ENCODE peak calls at places on chromosome 4, in ten cellular contexts. Q, B, O, V, I, G, L, J, M and U are unnamed samples.

GRCh38 chr4:89247951-89248350 is 59.6 kb downstream of the GPRIN3 start:
- DNase-seq in Q (no peak), B (peak), O (no peak), V (no peak), I (no peak), G (no peak), L (no peak), J (no peak), M (no peak), U (no peak)

GRCh38 chr4:75557696-75558095 is 1.8 kb downstream of the ODAPH start:
- DNase-seq in Q (no peak), B (no peak), O (no peak), V (no peak), I (no peak), G (no peak), L (no peak), J (no peak), M (no peak), U (no peak)

GRCh38 chr4:22090655-22091350 is 142.2 kb upstream of the KCNIP4 start:
- DNase-seq in Q (no peak), B (peak), O (no peak), V (no peak), I (no peak), G (no peak), L (peak), J (no peak), M (no peak), U (no peak)

GRCh38 chr4:144461906-144462305 is 184.1 kb upstream of the HHIP start:
- DNase-seq in Q (no peak), B (no peak), O (no peak), V (no peak), I (no peak), G (no peak), L (no peak), J (no peak), M (no peak), U (no peak)

GRCh38 chr4:54742636-54743399 is 85.1 kb downstream of the KIT start:
- DNase-seq in Q (no peak), B (no peak), O (no peak), V (no peak), I (no peak), G (no peak), L (no peak), J (no peak), M (no peak), U (no peak)

GRCh38 chr4:158938462-158939044 is 164.3 kb upstream of the RAPGEF2 start:
- DNase-seq in Q (no peak), B (peak), O (peak), V (no peak), I (no peak), G (no peak), L (no peak), J (no peak), M (no peak), U (no peak)

GRCh38 chr4:174996079-174996478 is 77.9 kb downstream of the ADAM29 start:
- DNase-seq in Q (no peak), B (peak), O (no peak), V (no peak), I (no peak), G (no peak), L (no peak), J (no peak), M (no peak), U (no peak)

GRCh38 chr4:52713456-52713937 is 37.7 kb downstream of the ERVMER34-1 start:
- DNase-seq in Q (no peak), B (peak), O (no peak), V (no peak), I (no peak), G (no peak), L (no peak), J (no peak), M (no peak), U (no peak)

GRCh38 chr4:3708611-3709010 is 57.6 kb upstream of the ADRA2C start:
- DNase-seq in Q (peak), B (no peak), O (no peak), V (no peak), I (no peak), G (no peak), L (no peak), J (no peak), M (no peak), U (no peak)

GRCh38 chr4:47061435-47061834 is 30.1 kb downstream of the GABRB1 start:
- DNase-seq in Q (no peak), B (no peak), O (peak), V (no peak), I (no peak), G (no peak), L (no peak), J (no peak), M (no peak), U (no peak)

GRCh38 chr4:176959980-176960379 is 167.3 kb upstream of the VEGFC start:
- DNase-seq in Q (no peak), B (no peak), O (no peak), V (no peak), I (no peak), G (no peak), L (no peak), J (no peak), M (no peak), U (no peak)

GRCh38 chr4:74095886-74096264 is 3.1 kb downstream of the CXCL2 start:
- DNase-seq in Q (no peak), B (no peak), O (no peak), V (no peak), I (no peak), G (no peak), L (no peak), J (no peak), M (no peak), U (no peak)

GRCh38 chr4:52555356-52555716 is 103.8 kb downstream of the USP46 start:
- DNase-seq in Q (no peak), B (no peak), O (no peak), V (no peak), I (no peak), G (no peak), L (no peak), J (no peak), M (no peak), U (no peak)

GRCh38 chr4:37590016-37590415 is 96.2 kb downstream of the RELL1 start:
- DNase-seq in Q (no peak), B (no peak), O (no peak), V (no peak), I (no peak), G (no peak), L (no peak), J (no peak), M (no peak), U (no peak)

GRCh38 chr4:3360741-3361140 is 67.9 kb downstream of the RGS12 start:
- DNase-seq in Q (no peak), B (peak), O (no peak), V (no peak), I (no peak), G (no peak), L (no peak), J (no peak), M (no peak), U (no peak)

GRCh38 chr4:150119492-150119891 is 41.2 kb downstream of the DCLK2 start:
- DNase-seq in Q (no peak), B (no peak), O (peak), V (no peak), I (no peak), G (no peak), L (no peak), J (no peak), M (no peak), U (no peak)

GRCh38 chr4:8539661-8540060 is 40.5 kb upstream of the GPR78 start:
- DNase-seq in Q (peak), B (no peak), O (no peak), V (no peak), I (no peak), G (no peak), L (no peak), J (no peak), M (no peak), U (no peak)

GRCh38 chr4:133062851-133063250 is 86.2 kb upstream of the PCDH10 start:
- DNase-seq in Q (no peak), B (no peak), O (no peak), V (no peak), I (no peak), G (no peak), L (no peak), J (no peak), M (no peak), U (no peak)

GRCh38 chr4:25439913-25440477 is 62.9 kb downstream of the ANAPC4 start:
- DNase-seq in Q (peak), B (peak), O (peak), V (peak), I (peak), G (peak), L (peak), J (peak), M (peak), U (peak)

GRCh38 chr4:3781193-3781886 is 15.2 kb downstream of the ADRA2C start:
- DNase-seq in Q (no peak), B (no peak), O (no peak), V (no peak), I (no peak), G (no peak), L (no peak), J (no peak), M (no peak), U (no peak)

GRCh38 chr4:105988671-105989070 is 93.4 kb downstream of the NPNT start:
- DNase-seq in Q (no peak), B (no peak), O (no peak), V (no peak), I (no peak), G (no peak), L (no peak), J (no peak), M (no peak), U (no peak)

GRCh38 chr4:172485007-172485406 is 671.8 kb downstream of the GALNTL6 start:
- DNase-seq in Q (no peak), B (no peak), O (no peak), V (no peak), I (no peak), G (no peak), L (no peak), J (no peak), M (no peak), U (no peak)

GRCh38 chr4:57462843-57463242 is 352.7 kb upstream of the IGFBP7 start:
- DNase-seq in Q (no peak), B (no peak), O (no peak), V (no peak), I (no peak), G (no peak), L (no peak), J (no peak), M (no peak), U (peak)